ENCODE peak calls at places on chromosomes 1 and 21, in seven cellular contexts. C, D, O, E, W, Y and X are unnamed samples.

GRCh38 chr1:18731591-18732235 is 101.1 kb downstream of the PAX7 start:
- DNase-seq in Y (no peak), C (no peak), O (no peak), E (no peak), W (no peak), D (no peak), X (no peak)

GRCh38 chr1:25661043-25661807 is 44.6 kb downstream of the MAN1C1 start:
- DNase-seq in C (no peak), Y (no peak), W (peak; percentile 10), O (no peak), D (no peak), E (no peak), X (no peak)

GRCh38 chr1:210475806-210476205 is 147.1 kb downstream of the HHAT start:
- DNase-seq in E (no peak), C (no peak), O (no peak), W (no peak), D (no peak), Y (no peak), X (no peak)

GRCh38 chr21:45277101-45278045 is 10.3 kb downstream of the POFUT2 start:
- DNase-seq in W (peak; percentile 22), O (peak; percentile 46), E (no peak), D (peak; percentile 4), C (peak; percentile 79), Y (peak; percentile 41), X (no peak)

GRCh38 chr1:115838805-115839705 is 1.9 kb downstream of the NHLH2 start:
- DNase-seq in Y (peak; percentile 37), E (no peak), O (peak; percentile 70), D (no peak), W (peak; percentile 31), C (peak; percentile 88), X (no peak)

GRCh38 chr1:165551469-165551868 is 7.7 kb downstream of the LRRC52 start:
- DNase-seq in O (no peak), C (no peak), W (no peak), D (no peak), Y (no peak), E (no peak), X (peak; percentile 90)

GRCh38 chr1:202349263-202349928 is 897 bp downstream of the PPP1R12B start:
- DNase-seq in O (no peak), Y (no peak), E (no peak), D (peak; percentile 12), C (no peak), W (no peak), X (no peak)

GRCh38 chr21:44547656-44548331 is 3.5 kb downstream of the KRTAP10-2 start:
- DNase-seq in D (no peak), Y (no peak), O (no peak), W (peak; percentile 21), E (no peak), C (no peak), X (peak; percentile 90)

GRCh38 chr1:10530281-10530740 is 55.6 kb downstream of the PEX14 start:
- DNase-seq in C (peak; percentile 92), O (no peak), W (peak; percentile 61), D (peak; percentile 45), E (no peak), Y (peak; percentile 83), X (no peak)

GRCh38 chr1:17304155-17304826 is 3.7 kb upstream of the PADI4 start:
- DNase-seq in D (no peak), O (no peak), W (no peak), Y (no peak), C (no peak), E (no peak), X (no peak)

GRCh38 chr1:65170511-65171142 is 22.6 kb downstream of the AK4 start:
- DNase-seq in D (peak; percentile 35), O (no peak), Y (no peak), E (peak; percentile 50), W (peak; percentile 72), C (no peak), X (no peak)

GRCh38 chr1:238052496-238053266 is 162.0 kb upstream of the ZP4 start:
- DNase-seq in O (no peak), D (no peak), E (no peak), W (no peak), Y (no peak), C (no peak), X (no peak)

GRCh38 chr1:180639871-180640270 is 8.0 kb downstream of the XPR1 start:
- DNase-seq in D (no peak), E (no peak), W (no peak), C (no peak), O (no peak), Y (no peak), X (no peak)

GRCh38 chr1:78038491-78038939 is 7.3 kb upstream of the GIPC2 start:
- DNase-seq in Y (no peak), D (no peak), O (no peak), E (no peak), C (no peak), W (no peak), X (no peak)

GRCh38 chr1:220706921-220707559 is 16.9 kb downstream of the C1orf115 start:
- DNase-seq in Y (no peak), W (no peak), O (no peak), E (no peak), D (no peak), C (no peak), X (no peak)

GRCh38 chr1:113941245-113941559 is 12.1 kb downstream of the HIPK1 start:
- DNase-seq in D (no peak), O (no peak), Y (no peak), W (no peak), C (no peak), E (no peak), X (no peak)

GRCh38 chr1:9315411-9316079 is 22.9 kb downstream of the SPSB1 start:
- DNase-seq in D (no peak), W (no peak), E (no peak), C (no peak), Y (peak; percentile 70), O (no peak), X (no peak)

GRCh38 chr1:110060034-110060661 is 10.3 kb downstream of the ALX3 start:
- DNase-seq in O (no peak), E (no peak), Y (no peak), C (no peak), W (peak; percentile 58), D (peak; percentile 59), X (no peak)

GRCh38 chr1:203871114-203871875 is 9.9 kb downstream of the SNRPE start:
- DNase-seq in Y (no peak), D (peak; percentile 13), W (no peak), C (no peak), E (peak; percentile 56), O (no peak), X (no peak)
- TF ChIP-seq POLR2A in Y (no peak), D (no peak), W (no peak), C (no peak), E (no peak), O (no peak), X (no peak)

DNA sequence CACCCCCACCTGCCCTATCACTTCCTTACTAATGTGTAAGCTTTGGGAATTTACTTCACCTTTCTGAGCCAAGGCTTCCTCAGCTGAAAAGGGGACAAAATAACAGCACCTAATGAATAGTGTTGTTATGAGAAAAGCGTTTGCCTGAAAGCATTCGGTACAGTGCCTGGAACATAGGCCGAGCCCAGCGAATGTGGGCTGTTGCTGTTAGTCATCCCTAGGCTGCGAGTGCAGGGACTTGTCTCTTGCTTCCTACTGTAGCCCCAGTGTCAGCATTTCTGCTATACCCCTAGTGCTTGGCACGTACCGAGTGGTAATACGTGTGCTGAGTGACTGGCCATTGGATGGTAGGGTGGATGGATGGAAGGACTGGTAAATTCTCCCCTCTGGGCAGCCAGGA is 16.7 kb upstream of the KPNA6 start:
- DNase-seq in D (no peak), O (no peak), W (no peak), C (no peak), Y (no peak), E (no peak), X (no peak)
- H3K36me3 ChIP-seq in D (peaks cover 17% of the 10 kb centered on the region), O (peaks cover 62% of the 10 kb centered on the region), W (peaks cover 51% of the 10 kb centered on the region), C (peaks cover 39% of the 10 kb centered on the region), Y (no peaks in the 10 kb centered on the region), E (peaks cover 15% of the 10 kb centered on the region), X (peaks cover 79% of the 10 kb centered on the region)

DNA sequence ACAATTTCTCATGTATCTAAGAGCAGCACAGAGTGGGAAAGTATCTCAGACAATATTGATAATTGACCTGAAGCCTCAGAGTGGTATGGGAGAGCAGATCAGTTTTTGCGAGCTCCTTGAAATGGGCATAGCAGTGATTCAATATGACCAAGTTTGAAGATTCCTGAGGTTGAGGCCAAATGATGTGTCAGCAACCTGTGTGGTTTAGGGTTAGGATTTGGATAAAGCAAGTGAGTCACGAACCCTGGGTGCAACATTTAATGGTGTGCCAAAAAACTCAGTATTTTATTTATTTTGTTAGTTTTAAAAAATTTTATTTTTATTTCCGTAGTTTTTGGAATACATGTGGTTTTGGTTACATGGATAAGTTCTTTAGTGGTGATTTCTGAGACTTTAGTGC is 92.5 kb upstream of the C21orf91 start:
- DNase-seq in W (no peak), E (no peak), Y (no peak), C (no peak), D (no peak), O (no peak), X (no peak)
- TF ChIP-seq EP300 in W (no peak), E (no peak), Y (no peak), C (no peak), D (no peak), O (no peak), X (no peak)

GRCh38 chr1:151455231-151455630 is 4.1 kb downstream of the POGZ start:
- DNase-seq in E (no peak), C (no peak), O (no peak), W (no peak), D (no peak), Y (no peak), X (no peak)

GRCh38 chr1:151458936-151459330 is 361 bp downstream of the POGZ start:
- DNase-seq in Y (peak; percentile 79), E (peak; percentile 43), D (peak; percentile 71), W (peak; percentile 63), C (peak; percentile 87), O (peak; percentile 78), X (no peak)

GRCh38 chr1:151459331-151460046 is at the start of gene POGZ:
- DNase-seq in Y (peak; percentile 98), D (peak; percentile 96), W (peak; percentile 96), E (peak; percentile 95), C (peak; percentile 95), O (peak; percentile 98), X (peak; percentile 99)

GRCh38 chr1:151455966-151456365 is 3.3 kb downstream of the POGZ start:
- DNase-seq in Y (no peak), D (no peak), W (no peak), E (no peak), O (no peak), C (no peak), X (no peak)

DNA sequence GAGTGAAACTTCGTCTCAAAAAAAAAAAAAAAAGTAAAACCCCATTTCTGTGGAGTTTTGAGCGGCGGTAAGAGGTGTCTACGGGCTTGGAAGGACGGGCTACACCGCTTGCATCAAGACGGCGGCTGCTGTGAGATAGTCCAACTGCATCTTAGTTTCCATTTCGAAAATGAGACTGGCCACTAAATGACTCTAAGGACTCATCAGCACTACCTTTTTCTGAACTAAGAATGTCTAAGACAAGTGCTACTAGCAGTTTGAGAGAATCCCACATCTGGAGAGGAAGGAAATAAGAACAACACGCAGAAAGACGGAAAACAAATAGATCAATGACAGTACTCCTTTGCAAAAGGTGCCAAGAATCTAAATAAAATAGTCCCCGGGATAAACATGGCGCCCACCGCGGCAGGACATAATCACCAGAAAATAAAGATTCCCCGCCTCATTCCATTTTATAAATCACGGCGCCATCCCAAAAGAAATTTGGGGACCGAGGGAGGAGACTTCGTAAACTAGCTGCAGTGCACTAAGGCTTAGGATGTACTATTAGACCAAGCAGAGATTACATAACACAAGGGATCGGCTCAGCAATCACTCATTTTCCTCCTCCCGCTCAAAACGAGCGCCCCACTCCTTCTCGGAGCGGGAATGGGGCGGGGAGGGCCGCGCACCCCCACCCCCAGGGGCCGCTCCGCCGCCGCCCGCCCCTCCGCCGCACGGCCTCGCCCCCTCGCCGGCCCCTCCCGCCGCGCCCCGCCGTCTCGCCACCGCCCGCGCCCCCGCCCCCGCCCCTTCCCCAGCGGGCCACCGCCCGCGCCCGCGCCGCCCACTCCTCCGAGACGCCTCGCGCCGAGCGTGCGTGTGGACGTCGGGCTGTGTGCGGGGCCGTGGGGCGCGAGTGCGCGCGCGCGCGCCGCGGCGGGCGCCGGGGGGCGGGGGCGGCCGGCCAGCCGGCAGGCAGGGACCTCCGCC is 1.1 kb downstream of the POGZ start:
- DNase-seq in O (peak; percentile 71), W (peak; percentile 59), D (peak; percentile 66), C (peak; percentile 95), Y (peak; percentile 85), E (peak; percentile 53), X (peak; percentile 89)
- TF ChIP-seq POLR2A in O (no peak), W (no peak), D (peak; percentile 43), C (peak; percentile 44), Y (peak; percentile 48), E (peak; percentile 33), X (no peak)